ENCODE peak calls at places on chromosomes 3 and 15, in five cellular contexts. K, E, W, O and U are unnamed samples.

GRCh38 chr3:72093270-72093669 is 308.3 kb upstream of the PROK2 start:
- DNase-seq in K (no peak), E (peak), W (no peak), O (no peak), U (no peak)

GRCh38 chr3:152258448-152259302 is 10.1 kb upstream of the MBNL1 start:
- DNase-seq in K (peak), E (no peak), W (no peak), O (no peak), U (peak)

GRCh38 chr3:145557405-145557804 is 603.6 kb downstream of the PLOD2 start:
- DNase-seq in K (no peak), E (no peak), W (no peak), O (no peak), U (no peak)

GRCh38 chr15:89406218-89406716 is 71.6 kb upstream of the POLG start:
- DNase-seq in K (no peak), E (no peak), W (no peak), O (no peak), U (no peak)

GRCh38 chr15:85692873-85693272 is 101.9 kb downstream of the KLHL25 start:
- DNase-seq in K (no peak), E (no peak), W (no peak), O (no peak), U (peak)

GRCh38 chr15:70528270-70528706 is 235.1 kb downstream of the UACA start:
- DNase-seq in K (no peak), E (peak), W (no peak), O (peak), U (peak)

GRCh38 chr15:83959477-83959876 is 276.1 kb upstream of the GOLGA6L4 start:
- DNase-seq in K (peak), E (no peak), W (no peak), O (no peak), U (no peak)

GRCh38 chr15:71207141-71207540 is 91.9 kb downstream of the THSD4 start:
- DNase-seq in K (no peak), E (no peak), W (no peak), O (no peak), U (no peak)

GRCh38 chr3:44011680-44012079 is 230.0 kb upstream of the TOPAZ1 start:
- DNase-seq in K (no peak), E (no peak), W (peak), O (no peak), U (no peak)

GRCh38 chr15:47339800-47340575 is 377.3 kb upstream of the SEMA6D start:
- DNase-seq in K (no peak), E (no peak), W (no peak), O (no peak), U (no peak)

GRCh38 chr3:64133991-64134390 is 91.3 kb downstream of the PRICKLE2 start:
- DNase-seq in K (no peak), E (no peak), W (no peak), O (no peak), U (no peak)

GRCh38 chr3:179933872-179934271 is 102.9 kb downstream of the PEX5L start:
- DNase-seq in K (no peak), E (no peak), W (no peak), O (no peak), U (no peak)

GRCh38 chr3:106943071-106943470 is 434.2 kb upstream of the CCDC54 start:
- DNase-seq in K (no peak), E (no peak), W (no peak), O (no peak), U (no peak)

GRCh38 chr15:70152070-70152480 is 54.4 kb upstream of the TLE3 start:
- DNase-seq in K (peak), E (no peak), W (no peak), O (no peak), U (no peak)

GRCh38 chr3:194386610-194387009 is 12.5 kb downstream of the GP5 start:
- DNase-seq in K (no peak), E (no peak), W (no peak), O (no peak), U (no peak)

GRCh38 chr15:68691667-68692066 is 112.9 kb downstream of the CORO2B start:
- DNase-seq in K (peak), E (no peak), W (no peak), O (no peak), U (no peak)

GRCh38 chr3:63051920-63052319 is 176.7 kb upstream of the CADPS start:
- DNase-seq in K (no peak), E (no peak), W (peak), O (no peak), U (peak)

GRCh38 chr3:22901684-22902083 is 301.4 kb upstream of the UBE2E2 start:
- DNase-seq in K (no peak), E (no peak), W (no peak), O (no peak), U (no peak)

GRCh38 chr3:46110701-46111493 is 83.6 kb upstream of the XCR1 start:
- DNase-seq in K (peak), E (no peak), W (no peak), O (no peak), U (peak)

GRCh38 chr15:83854314-83854713 is 200.4 kb downstream of the ADAMTSL3 start:
- DNase-seq in K (peak), E (no peak), W (no peak), O (no peak), U (no peak)

GRCh38 chr15:60580068-60580467 is 101.1 kb upstream of the ICE2 start:
- DNase-seq in K (peak), E (no peak), W (no peak), O (no peak), U (no peak)

GRCh38 chr3:31562525-31562924 is 29.8 kb downstream of the STT3B start:
- DNase-seq in K (no peak), E (no peak), W (no peak), O (no peak), U (peak)

GRCh38 chr3:46017720-46018119 is 9.6 kb downstream of the XCR1 start:
- DNase-seq in K (no peak), E (no peak), W (peak), O (no peak), U (no peak)

GRCh38 chr15:91496754-91497691 is 356.5 kb upstream of the SLCO3A1 start:
- DNase-seq in K (peak), E (no peak), W (no peak), O (no peak), U (peak)